ENCODE peak calls at places on chromosomes 3 and 15, in ten cellular contexts. R, J, E, V, U, C, O, M, Q and L are unnamed samples.

GRCh38 chr3:180619723-180620122 is 17.8 kb downstream of the TTC14 start:
- DNase-seq in R (no peak), J (no peak), E (no peak), V (no peak), U (no peak), C (no peak), O (no peak), M (no peak), Q (no peak), L (no peak)

GRCh38 chr15:48721061-48721810 is 75.7 kb upstream of the FBN1 start:
- DNase-seq in R (no peak), J (no peak), E (no peak), V (peak; percentile 58), U (no peak), C (no peak), O (no peak), M (no peak), Q (no peak), L (no peak)

GRCh38 chr15:40873625-40874561 is at the start of gene RHOV:
- DNase-seq in R (peak; percentile 81), J (peak; percentile 32), E (peak; percentile 91), V (no peak), U (peak; percentile 57), C (peak; percentile 72), O (peak; percentile 44), M (peak; percentile 84), Q (peak; percentile 88), L (peak; percentile 86)

GRCh38 chr3:66738625-66739330 is 238.0 kb upstream of the LRIG1 start:
- DNase-seq in R (no peak), J (no peak), E (no peak), V (no peak), U (no peak), C (no peak), O (no peak), M (no peak), Q (no peak), L (no peak)

GRCh38 chr3:184230603-184231528 is 1.5 kb downstream of the VWA5B2 start:
- DNase-seq in R (peak; percentile 37), J (no peak), E (peak; percentile 45), V (no peak), U (no peak), C (no peak), O (no peak), M (no peak), Q (no peak), L (no peak)

GRCh38 chr3:179401561-179401960 is 49.7 kb downstream of the GNB4 start:
- DNase-seq in R (no peak), J (no peak), E (no peak), V (no peak), U (no peak), C (no peak), O (no peak), M (no peak), Q (no peak), L (no peak)

GRCh38 chr3:11379824-11380281 is 107.7 kb downstream of the ATG7 start:
- DNase-seq in R (no peak), J (no peak), E (no peak), V (no peak), U (no peak), C (no peak), O (no peak), M (no peak), Q (no peak), L (no peak)

GRCh38 chr15:39555885-39556284 is 25.0 kb upstream of the THBS1 start:
- DNase-seq in R (no peak), J (no peak), E (no peak), V (no peak), U (no peak), C (no peak), O (no peak), M (no peak), Q (no peak), L (no peak)

GRCh38 chr3:99504258-99504657 is 134.1 kb upstream of the COL8A1 start:
- DNase-seq in R (no peak), J (no peak), E (no peak), V (peak; percentile 27), U (no peak), C (no peak), O (no peak), M (no peak), Q (no peak), L (no peak)

GRCh38 chr3:64518950-64519349 is 168.8 kb downstream of the ADAMTS9 start:
- DNase-seq in R (no peak), J (no peak), E (no peak), V (peak; percentile 28), U (no peak), C (no peak), O (no peak), M (no peak), Q (no peak), L (no peak)

GRCh38 chr15:56227780-56228179 is 15.9 kb downstream of the RFX7 start:
- DNase-seq in R (no peak), J (no peak), E (no peak), V (no peak), U (no peak), C (no peak), O (no peak), M (no peak), Q (no peak), L (no peak)

GRCh38 chr3:39664931-39665330 is 144.5 kb upstream of the MYRIP start:
- DNase-seq in R (no peak), J (no peak), E (no peak), V (no peak), U (no peak), C (no peak), O (no peak), M (no peak), Q (no peak), L (no peak)

GRCh38 chr3:39671600-39671999 is 137.8 kb upstream of the MYRIP start:
- DNase-seq in R (no peak), J (no peak), E (no peak), V (no peak), U (no peak), C (no peak), O (no peak), M (no peak), Q (no peak), L (no peak)

GRCh38 chr3:39671116-39671515 is 138.3 kb upstream of the MYRIP start:
- DNase-seq in R (no peak), J (no peak), E (no peak), V (no peak), U (no peak), C (no peak), O (no peak), M (no peak), Q (no peak), L (no peak)

GRCh38 chr3:39665441-39665840 is 144.0 kb upstream of the MYRIP start:
- DNase-seq in R (no peak), J (no peak), E (no peak), V (no peak), U (no peak), C (no peak), O (no peak), M (no peak), Q (no peak), L (no peak)

GRCh38 chr3:39668420-39668819 is 141.0 kb upstream of the MYRIP start:
- DNase-seq in R (peak; percentile 22), J (no peak), E (no peak), V (peak; percentile 49), U (no peak), C (peak; percentile 40), O (no peak), M (peak; percentile 29), Q (no peak), L (no peak)
- TF ChIP-seq CTCF in R (peak; percentile 66), J (peak; percentile 38), E (peak; percentile 32), V (peak; percentile 83), U (peak; percentile 24), C (peak; percentile 88), O (peak; percentile 44), M (peak; percentile 61), Q (no peak), L (peak; percentile 44)

GRCh38 chr3:42652611-42653302 is 740 bp upstream of the ZBTB47 start:
- DNase-seq in R (no peak), J (peak; percentile 60), E (peak; percentile 75), V (peak; percentile 74), U (no peak), C (peak; percentile 42), O (peak; percentile 56), M (peak; percentile 43), Q (peak; percentile 86), L (peak; percentile 48)
- TF ChIP-seq CTCF in R (no peak), J (no peak), E (no peak), V (no peak), U (no peak), C (no peak), O (no peak), M (no peak), Q (no peak), L (no peak)

DNA sequence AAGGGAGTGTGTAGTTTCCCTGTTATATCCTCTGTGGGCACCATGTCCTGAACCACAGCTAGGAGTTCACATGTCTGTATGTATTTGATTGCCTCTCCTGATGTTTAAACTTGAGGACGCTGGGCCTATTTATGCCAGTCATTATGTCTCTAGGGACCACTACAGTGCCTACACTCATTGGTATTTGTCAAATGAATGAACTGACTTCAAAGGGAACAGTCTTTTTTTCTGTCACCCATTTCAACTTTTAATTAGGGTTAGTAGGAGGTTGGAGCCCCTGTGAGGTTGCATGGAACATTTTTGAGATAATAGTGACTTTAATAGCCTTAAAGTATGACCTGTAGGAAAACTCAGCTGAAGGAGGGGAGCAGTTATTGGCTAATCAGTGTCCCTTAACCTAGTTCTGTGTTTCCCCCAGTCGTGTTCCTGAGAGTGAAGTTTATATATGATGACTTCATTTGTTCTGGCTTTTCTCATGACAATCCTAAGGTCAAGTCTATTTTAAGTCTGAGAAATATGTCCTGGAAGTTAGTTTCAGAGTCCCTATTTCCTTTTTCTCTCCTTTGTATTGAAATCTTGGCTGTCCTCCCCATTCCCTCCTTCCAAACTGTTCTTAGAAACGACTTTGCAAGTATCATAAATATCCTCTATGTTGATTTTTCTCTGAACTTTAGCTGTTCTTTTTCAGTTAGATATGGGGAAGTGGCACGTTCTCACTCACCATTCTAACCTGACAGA is 29.0 kb downstream of the PDE8A start:
- DNase-seq in R (no peak), J (no peak), E (no peak), V (no peak), U (no peak), C (peak; percentile 62), O (no peak), M (no peak), Q (no peak), L (no peak)
- TF ChIP-seq CTCF in R (peak; percentile 35), J (no peak), E (peak; percentile 34), V (no peak), U (no peak), C (peak; percentile 72), O (peak; percentile 53), M (no peak), Q (no peak), L (no peak)

DNA sequence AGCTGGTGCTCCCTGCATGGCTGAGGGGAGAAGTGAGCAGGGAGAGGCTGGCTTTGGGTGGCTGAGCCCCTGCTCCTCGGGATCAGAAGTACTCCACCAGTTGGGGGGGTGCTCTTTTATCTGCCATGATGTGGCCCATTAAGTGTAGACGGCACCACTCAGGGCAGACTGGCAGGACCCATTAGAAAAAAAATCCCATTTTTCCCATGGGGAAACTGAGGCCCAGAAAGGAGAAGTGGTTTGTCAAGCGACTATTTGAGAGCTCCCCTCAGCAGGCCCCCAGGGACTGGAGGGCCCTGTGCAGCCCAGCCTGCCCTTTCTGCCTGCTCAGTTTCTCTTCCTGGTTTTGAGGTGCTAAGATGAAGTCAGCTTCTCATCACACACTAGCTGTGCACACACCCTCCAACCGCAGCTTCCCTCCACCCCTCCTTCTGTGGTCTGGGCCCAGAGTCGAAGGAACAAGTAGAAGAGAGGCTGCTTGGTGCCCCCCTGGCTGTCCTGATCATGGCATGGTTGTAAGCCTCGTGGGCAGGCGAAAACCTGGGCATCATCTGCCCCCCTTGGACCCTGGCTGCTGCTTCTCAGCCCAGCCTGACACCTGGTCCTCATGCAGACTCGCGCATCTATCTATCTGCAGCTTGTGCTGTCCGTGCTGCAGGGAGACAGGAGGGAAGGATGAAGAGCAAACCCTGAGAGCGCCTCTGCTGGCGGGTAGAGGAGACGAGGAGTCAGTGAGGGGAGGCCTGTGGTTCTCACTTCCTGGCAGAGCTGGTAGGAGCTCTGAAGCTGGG is 5.6 kb downstream of the CSK start:
- DNase-seq in R (peak; percentile 68), J (peak; percentile 75), E (peak; percentile 85), V (no peak), U (peak; percentile 92), C (peak; percentile 97), O (peak; percentile 57), M (peak; percentile 82), Q (peak; percentile 90), L (peak; percentile 85)
- TF ChIP-seq CTCF in R (peak; percentile 56), J (peak; percentile 26), E (peak; percentile 54), V (peak; percentile 51), U (peak; percentile 62), C (peak; percentile 91), O (peak; percentile 15), M (peak; percentile 78), Q (peak; percentile 39), L (peak; percentile 67)